ENCODE peak calls at places on chromosomes 7 and 10, in five cellular contexts. S, I, E, B and X are unnamed samples.

GRCh38 chr10:110643670-110644597 is at the start of gene RBM20:
- DNase-seq in S (peak), I (peak), E (no peak), B (no peak), X (no peak)

GRCh38 chr10:91220194-91220953 is at the start of gene PCGF5:
- DNase-seq in S (peak), I (peak), E (no peak), B (peak), X (peak)

GRCh38 chr7:1939434-1940401 is 269.6 kb downstream of the ELFN1 start:
- DNase-seq in S (peak), I (no peak), E (no peak), B (peak), X (no peak)

GRCh38 chr10:13347235-13348156 is 597 bp downstream of the SEPHS1 start:
- DNase-seq in S (peak), I (peak), E (no peak), B (peak), X (no peak)

GRCh38 chr10:870564-871166 is 60.8 kb downstream of the LARP4B start:
- DNase-seq in S (no peak), I (no peak), E (no peak), B (no peak), X (no peak)

GRCh38 chr7:26061340-26062239 is 90.4 kb upstream of the NFE2L3 start:
- DNase-seq in S (no peak), I (peak), E (no peak), B (no peak), X (peak)

GRCh38 chr10:57657164-57657765 is 610.4 kb downstream of the IPMK start:
- DNase-seq in S (no peak), I (peak), E (peak), B (peak), X (peak)

GRCh38 chr10:49174926-49175500 is 13.2 kb downstream of the TMEM273 start:
- DNase-seq in S (no peak), I (no peak), E (no peak), B (no peak), X (peak)

GRCh38 chr10:66505003-66505707 is 420.7 kb upstream of the LRRTM3 start:
- DNase-seq in S (no peak), I (no peak), E (no peak), B (no peak), X (no peak)

GRCh38 chr7:55325371-55325792 is 39.8 kb upstream of the LANCL2 start:
- DNase-seq in S (no peak), I (peak), E (peak), B (no peak), X (peak)

GRCh38 chr10:29554660-29555059 is 80.1 kb downstream of the SVIL start:
- DNase-seq in S (peak), I (peak), E (no peak), B (no peak), X (no peak)

GRCh38 chr10:113523071-113523470 is 29.8 kb upstream of the HABP2 start:
- DNase-seq in S (no peak), I (no peak), E (no peak), B (no peak), X (no peak)

GRCh38 chr7:31203551-31203950 is 137.0 kb downstream of the NEUROD6 start:
- DNase-seq in S (no peak), I (no peak), E (no peak), B (no peak), X (no peak)

GRCh38 chr10:122966879-122967278 is 12.9 kb upstream of the C10orf88 start:
- DNase-seq in S (no peak), I (no peak), E (no peak), B (no peak), X (no peak)

GRCh38 chr7:102079140-102080002 is 207.3 kb upstream of the SH2B2 start:
- DNase-seq in S (no peak), I (no peak), E (no peak), B (no peak), X (no peak)

GRCh38 chr10:114766470-114766869 is 55.1 kb upstream of the FHIP2A start:
- DNase-seq in S (no peak), I (no peak), E (no peak), B (no peak), X (no peak)

GRCh38 chr7:141676618-141677017 is 25.3 kb downstream of the DENND11 start:
- DNase-seq in S (no peak), I (peak), E (no peak), B (no peak), X (no peak)

GRCh38 chr10:124496150-124496549 is 34.5 kb downstream of the LHPP start:
- DNase-seq in S (no peak), I (no peak), E (no peak), B (no peak), X (no peak)

GRCh38 chr10:103241262-103242011 is 4.2 kb upstream of the RPEL1 start:
- DNase-seq in S (peak), I (peak), E (no peak), B (no peak), X (peak)

GRCh38 chr10:77582710-77583115 is 54.9 kb downstream of the KCNMA1 start:
- DNase-seq in S (no peak), I (peak), E (peak), B (no peak), X (no peak)

GRCh38 chr10:33129987-33130386 is 172.0 kb upstream of the ITGB1 start:
- DNase-seq in S (no peak), I (peak), E (no peak), B (no peak), X (no peak)

GRCh38 chr10:91424016-91424415 is 13.9 kb downstream of the HECTD2 start:
- DNase-seq in S (no peak), I (peak), E (no peak), B (no peak), X (no peak)

GRCh38 chr7:29567174-29567573 is 3.5 kb downstream of the PRR15 start:
- DNase-seq in S (no peak), I (no peak), E (no peak), B (no peak), X (no peak)

GRCh38 chr10:571643-572042 is 117.8 kb downstream of the DIP2C start:
- DNase-seq in S (no peak), I (no peak), E (no peak), B (no peak), X (no peak)

GRCh38 chr10:89502556-89502955 is 32.8 kb downstream of the SLC16A12 start:
- DNase-seq in S (no peak), I (peak), E (no peak), B (no peak), X (no peak)

GRCh38 chr7:147412782-147413186 is 1177.8 kb upstream of the C7orf33 start:
- DNase-seq in S (no peak), I (peak), E (peak), B (no peak), X (no peak)

GRCh38 chr10:73211106-73211811 is 35.8 kb downstream of the DNAJC9 start:
- DNase-seq in S (no peak), I (no peak), E (no peak), B (no peak), X (no peak)

GRCh38 chr7:67462781-67463191 is 466.2 kb downstream of the TYW1 start:
- DNase-seq in S (peak), I (peak), E (no peak), B (no peak), X (peak)

GRCh38 chr10:74738985-74739567 is 87.3 kb upstream of the KAT6B start:
- DNase-seq in S (no peak), I (peak), E (no peak), B (no peak), X (no peak)

GRCh38 chr7:68697821-68698280 is 900.4 kb upstream of the AUTS2 start:
- DNase-seq in S (no peak), I (peak), E (no peak), B (no peak), X (no peak)

GRCh38 chr7:17301491-17302101 is 3.1 kb downstream of the AHR start:
- DNase-seq in S (no peak), I (peak), E (no peak), B (no peak), X (no peak)

GRCh38 chr7:137878333-137878961 is 31.7 kb upstream of the DGKI start:
- DNase-seq in S (no peak), I (peak), E (no peak), B (no peak), X (no peak)

GRCh38 chr7:101169838-101170531 is 4.6 kb upstream of the VGF start:
- DNase-seq in S (peak), I (peak), E (no peak), B (no peak), X (no peak)

GRCh38 chr10:43127447-43127846 is 10.8 kb upstream of the CSGALNACT2 start:
- DNase-seq in S (no peak), I (peak), E (no peak), B (no peak), X (no peak)

GRCh38 chr7:23106801-23107713 is 1.5 kb downstream of the KLHL7 start:
- DNase-seq in S (no peak), I (peak), E (no peak), B (no peak), X (no peak)

GRCh38 chr7:23105644-23106490 is at the start of gene KLHL7:
- DNase-seq in S (peak), I (peak), E (peak), B (peak), X (peak)

GRCh38 chr7:23105086-23105643 is 420 bp upstream of the KLHL7 start:
- DNase-seq in S (no peak), I (no peak), E (no peak), B (no peak), X (no peak)

GRCh38 chr7:23107781-23108180 is 2.2 kb downstream of the KLHL7 start:
- DNase-seq in S (no peak), I (peak), E (no peak), B (no peak), X (no peak)

DNA sequence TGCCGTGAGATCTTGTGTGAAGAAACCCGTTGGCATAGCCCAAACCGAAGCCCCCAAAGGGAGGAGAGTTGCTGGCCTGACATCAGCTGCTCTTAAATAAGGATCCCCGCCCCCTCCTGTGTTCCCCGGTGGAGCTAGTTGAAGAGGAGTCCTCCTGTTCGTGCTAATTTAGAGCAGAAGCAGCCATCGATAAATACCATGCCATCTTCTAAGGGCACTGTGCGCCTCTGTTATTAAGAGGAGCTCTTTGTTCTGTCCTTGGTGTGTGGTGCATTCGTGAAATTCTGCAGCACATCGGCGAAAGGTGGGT is 861 bp downstream of the KLHL7 start:
- DNase-seq in S (no peak), I (peak), E (no peak), B (peak), X (no peak)
- H3K4me3 ChIP-seq in S (peak), I (peak), E (peak), B (peak), X (peak)

GRCh38 chr7:157539521-157539920 is 202.7 kb downstream of the DNAJB6 start:
- DNase-seq in S (peak), I (no peak), E (no peak), B (peak), X (no peak)
- H3K4me3 ChIP-seq in S (no peak), I (no peak), E (no peak), B (no peak), X (no peak)

GRCh38 chr10:61001731-61002122 is 57.7 kb upstream of the RHOBTB1 start:
- DNase-seq in S (no peak), I (no peak), E (no peak), B (no peak), X (no peak)
- H3K4me3 ChIP-seq in S (no peak), I (no peak), E (peak), B (peak), X (peak)

GRCh38 chr7:130919316-130920103 is 185.5 kb upstream of the KLF14 start:
- DNase-seq in S (no peak), I (no peak), E (no peak), B (no peak), X (no peak)

GRCh38 chr7:130914589-130915294 is 180.7 kb upstream of the KLF14 start:
- DNase-seq in S (no peak), I (no peak), E (no peak), B (no peak), X (no peak)

GRCh38 chr7:130918129-130919052 is 184.4 kb upstream of the KLF14 start:
- DNase-seq in S (no peak), I (no peak), E (no peak), B (no peak), X (peak)

GRCh38 chr7:130920122-130920521 is 186.1 kb upstream of the KLF14 start:
- DNase-seq in S (no peak), I (no peak), E (no peak), B (no peak), X (no peak)

GRCh38 chr7:130917669-130918128 is 183.7 kb upstream of the KLF14 start:
- DNase-seq in S (no peak), I (peak), E (no peak), B (no peak), X (no peak)
- H3K4me3 ChIP-seq in S (no peak), I (no peak), E (no peak), B (no peak), X (peak)

DNA sequence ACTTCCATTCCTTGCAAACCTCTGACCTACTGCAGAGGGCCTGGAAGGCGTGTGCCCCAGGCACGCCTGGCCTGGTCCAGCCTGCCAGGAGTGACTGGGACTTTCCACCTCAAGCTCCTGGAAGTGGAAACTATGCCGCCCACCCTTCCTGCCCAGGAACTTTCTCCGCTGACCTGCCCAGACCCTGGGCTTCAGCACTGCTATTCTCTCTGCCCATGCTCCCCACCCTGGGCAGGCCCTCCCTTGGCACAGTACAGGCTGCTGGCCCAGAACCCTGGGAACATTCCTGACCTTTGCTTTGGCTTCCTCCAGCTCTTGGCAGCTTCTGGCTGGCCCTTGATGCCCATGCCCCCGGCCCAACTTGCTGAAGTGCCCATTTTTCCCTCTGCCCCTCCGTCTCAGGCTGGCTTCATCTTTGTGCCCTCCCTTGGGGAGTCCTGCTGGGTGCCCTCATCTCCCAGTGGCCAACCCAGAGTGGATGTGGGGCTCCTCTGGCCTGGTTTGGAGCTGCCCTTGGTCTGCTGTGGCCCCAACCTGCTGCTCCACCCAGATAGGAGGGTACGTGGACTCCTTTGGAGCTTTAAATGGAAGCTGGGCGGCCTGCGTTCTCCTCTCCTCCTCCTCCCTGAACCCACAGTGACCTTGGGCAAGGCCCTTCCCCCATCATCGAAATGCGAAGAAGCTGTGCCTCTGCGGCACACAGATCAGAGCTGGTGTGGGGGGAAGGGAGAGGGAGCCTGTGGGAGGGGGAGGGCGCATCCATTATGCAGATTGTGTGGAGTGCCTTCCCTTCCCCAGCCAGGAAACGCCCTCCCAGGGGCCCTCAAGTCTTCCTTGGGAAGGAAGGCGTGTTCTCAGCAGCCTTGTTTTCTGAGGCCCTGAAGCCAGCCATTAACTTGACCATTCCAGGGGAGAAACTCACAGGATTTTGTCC is 3.4 kb downstream of the MMRN2 start:
- DNase-seq in S (peak), I (peak), E (no peak), B (no peak), X (no peak)
- H3K4me3 ChIP-seq in S (no peak), I (no peak), E (no peak), B (no peak), X (no peak)